ENCODE peak calls at places on chromosomes 3 and 15, in five cellular contexts. P is IMR-90, H is A549, Q is SK-N-SH, E is K562. O is an unnamed sample.

GRCh38 chr3:111803123-111803593 is 55.9 kb upstream of the PHLDB2 start:
- DNase-seq in P (peak; percentile 97), H (peak; percentile 93), Q (no peak), E (no peak), O (no peak)

GRCh38 chr3:178672263-178672662 is 136.0 kb downstream of the KCNMB2 start:
- DNase-seq in P (no peak), H (no peak), Q (no peak), E (no peak), O (no peak)

GRCh38 chr3:16512435-16513140 is 911 bp downstream of the RFTN1 start:
- DNase-seq in P (no peak), H (no peak), Q (peak; percentile 67), E (no peak), O (no peak)

GRCh38 chr15:101054991-101055390 is 135.8 kb downstream of the LRRK1 start:
- DNase-seq in P (no peak), H (no peak), Q (peak; percentile 5), E (no peak), O (no peak)

GRCh38 chr15:79206940-79207339 is 75.6 kb upstream of the ANKRD34C start:
- DNase-seq in P (no peak), H (no peak), Q (no peak), E (no peak), O (no peak)

GRCh38 chr3:67863869-67864268 is 209.5 kb upstream of the SUCLG2 start:
- DNase-seq in P (peak; percentile 16), H (peak; percentile 36), Q (peak; percentile 20), E (no peak), O (no peak)

GRCh38 chr3:146507331-146508120 is 36.9 kb downstream of the PLSCR1 start:
- DNase-seq in P (no peak), H (no peak), Q (no peak), E (no peak), O (no peak)

GRCh38 chr15:87219650-87220615 is 1036.6 kb downstream of the NTRK3 start:
- DNase-seq in P (no peak), H (no peak), Q (no peak), E (no peak), O (no peak)

GRCh38 chr3:126352476-126353454 is 4.4 kb downstream of the KLF15 start:
- DNase-seq in P (peak; percentile 40), H (no peak), Q (no peak), E (no peak), O (no peak)

GRCh38 chr3:12630292-12630691 is 33.6 kb downstream of the RAF1 start:
- DNase-seq in P (no peak), H (no peak), Q (no peak), E (no peak), O (no peak)

GRCh38 chr3:36965440-36965839 is 20.6 kb upstream of the TRANK1 start:
- DNase-seq in P (no peak), H (no peak), Q (no peak), E (no peak), O (no peak)

GRCh38 chr3:190279690-190280089 is 42.6 kb downstream of the CLDN1 start:
- DNase-seq in P (no peak), H (no peak), Q (no peak), E (no peak), O (no peak)

GRCh38 chr3:102063572-102063971 is 214.3 kb downstream of the NFKBIZ start:
- DNase-seq in P (no peak), H (no peak), Q (no peak), E (no peak), O (no peak)

GRCh38 chr3:38497026-38497425 is 886 bp downstream of the EXOG start:
- DNase-seq in P (peak; percentile 40), H (no peak), Q (no peak), E (no peak), O (no peak)

GRCh38 chr15:60017538-60018199 is 13.6 kb downstream of the FOXB1 start:
- DNase-seq in P (no peak), H (no peak), Q (no peak), E (no peak), O (no peak)

GRCh38 chr15:36501063-36501678 is 78.3 kb upstream of the CDIN1 start:
- DNase-seq in P (peak; percentile 79), H (peak; percentile 78), Q (peak; percentile 57), E (peak; percentile 11), O (peak; percentile 19)

GRCh38 chr3:157573281-157573680 is 70.1 kb upstream of the VEPH1 start:
- DNase-seq in P (no peak), H (no peak), Q (no peak), E (no peak), O (no peak)

GRCh38 chr15:69074843-69075224 is 60.3 kb downstream of the NOX5 start:
- DNase-seq in P (no peak), H (peak; percentile 27), Q (peak; percentile 68), E (no peak), O (no peak)

GRCh38 chr3:72887378-72887722 is 496 bp upstream of the GXYLT2 start:
- DNase-seq in P (no peak), H (no peak), Q (no peak), E (no peak), O (no peak)

GRCh38 chr3:72049300-72049699 is 264.4 kb upstream of the PROK2 start:
- DNase-seq in P (no peak), H (no peak), Q (no peak), E (no peak), O (no peak)

GRCh38 chr15:70430029-70430428 is 332.3 kb upstream of the TLE3 start:
- DNase-seq in P (peak; percentile 77), H (peak; percentile 87), Q (no peak), E (no peak), O (no peak)

GRCh38 chr3:46299608-46300460 is 54.1 kb upstream of the CCR2 start:
- DNase-seq in P (no peak), H (no peak), Q (no peak), E (no peak), O (no peak)

GRCh38 chr3:131231710-131232348 is 149.7 kb upstream of the NUDT16 start:
- DNase-seq in P (no peak), H (peak; percentile 4), Q (peak; percentile 9), E (no peak), O (no peak)

DNA sequence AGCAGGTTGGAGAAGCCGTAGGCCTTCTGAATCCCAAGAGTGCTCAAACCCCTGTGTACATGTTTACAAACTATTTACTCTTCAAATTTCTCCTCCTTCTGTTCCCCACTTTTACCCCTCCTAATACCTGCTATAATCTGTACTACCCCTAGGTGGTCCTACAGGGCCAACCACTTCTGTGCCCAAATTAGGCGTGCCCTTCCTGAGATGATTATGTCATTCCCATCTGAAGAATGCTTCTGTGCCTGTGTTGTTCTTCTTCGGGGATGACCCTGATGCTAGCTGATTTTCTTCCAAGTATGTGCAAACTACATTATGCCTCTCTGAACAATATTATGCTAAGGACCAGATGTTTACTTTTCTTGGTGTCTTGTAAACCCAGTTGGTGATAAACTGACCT is 20.5 kb downstream of the RBP2 start:
- DNase-seq in P (no peak), H (no peak), Q (peak; percentile 26), E (no peak), O (no peak)
- TF ChIP-seq RCOR1 in P (no peak), H (no peak), Q (no peak), E (no peak), O (no peak)

GRCh38 chr3:177554900-177555759 is 357.8 kb upstream of the TBL1XR1 start:
- DNase-seq in P (peak; percentile 64), H (no peak), Q (no peak), E (no peak), O (no peak)

GRCh38 chr3:177551431-177551836 is 354.2 kb upstream of the TBL1XR1 start:
- DNase-seq in P (no peak), H (no peak), Q (no peak), E (no peak), O (no peak)

GRCh38 chr3:177552051-177552450 is 354.8 kb upstream of the TBL1XR1 start:
- DNase-seq in P (no peak), H (no peak), Q (no peak), E (no peak), O (no peak)

GRCh38 chr3:177553012-177553411 is 355.7 kb upstream of the TBL1XR1 start:
- DNase-seq in P (no peak), H (no peak), Q (no peak), E (no peak), O (no peak)

DNA sequence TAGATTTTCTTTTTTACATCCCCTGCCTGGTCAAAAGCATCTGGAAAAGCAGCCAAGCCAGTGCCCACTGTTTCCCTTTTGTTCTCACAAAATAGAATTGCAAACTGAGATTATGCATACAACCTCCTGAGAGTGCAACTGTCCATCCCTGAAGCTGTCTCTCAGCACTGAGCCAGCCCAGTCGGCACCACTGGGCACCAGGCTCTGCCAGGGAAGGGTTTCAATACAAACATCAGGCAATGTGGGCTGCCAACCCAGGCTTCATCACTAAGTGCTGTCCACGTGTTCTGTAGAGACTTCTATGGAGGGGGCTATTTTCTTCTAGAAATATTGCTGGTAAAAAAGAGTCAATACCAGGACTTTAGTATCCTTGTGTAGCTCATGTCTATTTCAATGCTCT is 356.3 kb upstream of the TBL1XR1 start:
- DNase-seq in P (no peak), H (no peak), Q (no peak), E (no peak), O (no peak)
- TF ChIP-seq RCOR1 in P (no peak), H (no peak), Q (no peak), E (no peak), O (no peak)

DNA sequence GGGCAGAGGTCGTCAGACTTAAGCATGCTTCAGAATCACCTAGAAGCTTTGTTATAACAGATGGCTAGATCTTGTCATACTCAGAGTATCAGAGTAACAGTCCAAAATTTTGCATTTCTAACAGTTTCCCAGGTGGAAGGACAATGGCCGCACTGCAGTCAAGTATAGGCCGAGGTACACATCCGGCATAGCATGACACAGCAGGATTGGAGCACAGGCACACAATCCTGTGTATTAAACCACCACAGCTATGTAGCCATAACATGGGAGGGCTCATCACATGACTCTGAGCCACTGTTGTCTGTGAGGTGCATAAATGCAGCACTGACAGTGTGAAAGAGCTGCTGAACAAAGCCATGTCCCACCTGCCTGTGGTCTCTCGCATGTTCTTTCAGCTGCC is 85.7 kb upstream of the RNF7 start:
- DNase-seq in P (no peak), H (no peak), Q (no peak), E (no peak), O (no peak)
- TF ChIP-seq RCOR1 in P (no peak), H (no peak), Q (no peak), E (no peak), O (no peak)

GRCh38 chr3:195013962-195014361 is 257.0 kb downstream of the XXYLT1 start:
- DNase-seq in P (no peak), H (no peak), Q (peak; percentile 82), E (no peak), O (no peak)
- TF ChIP-seq RCOR1 in P (no peak), H (no peak), Q (peak; percentile 96), E (no peak), O (no peak)

DNA sequence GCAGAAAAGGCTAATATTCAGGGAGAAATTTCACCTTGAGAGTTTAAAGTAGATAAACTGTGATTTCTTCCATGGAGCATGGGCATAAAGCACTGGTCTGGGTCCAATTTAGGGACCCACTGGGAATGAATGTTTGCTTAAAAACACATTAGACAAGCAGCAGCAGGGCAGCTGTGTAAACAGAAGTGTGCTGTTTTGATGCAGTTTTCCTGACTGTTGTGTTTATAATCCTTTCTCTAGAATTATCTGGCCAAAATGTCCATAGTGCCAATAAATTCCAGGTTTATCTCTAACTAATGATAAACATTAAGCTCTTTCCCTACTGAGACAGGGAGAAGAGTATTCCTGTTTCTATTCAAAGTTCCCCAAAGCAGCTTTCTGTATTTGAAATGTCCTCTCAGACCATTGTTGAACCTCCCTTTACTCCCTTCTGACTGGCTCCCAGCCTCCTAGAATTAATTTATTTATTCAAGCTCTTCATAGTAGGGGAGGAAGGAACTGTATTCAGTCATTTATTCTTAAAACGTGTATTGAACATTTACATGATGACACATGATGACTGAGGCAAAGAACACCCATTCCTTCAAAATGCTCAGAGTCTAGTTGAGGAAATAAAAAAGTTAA is 7.0 kb upstream of the TM4SF18 start:
- DNase-seq in P (peak; percentile 74), H (peak; percentile 80), Q (no peak), E (no peak), O (no peak)
- TF ChIP-seq RCOR1 in P (no peak), H (no peak), Q (no peak), E (no peak), O (no peak)

O was measured in GM12878.